ENCODE peak calls at places on chromosomes 11 and 22, in nine cellular contexts. One of them, this sample, is unnamed.
A peak's percentile ranks its signal among the peaks of the same experiment; 100 is the strongest.

GRCh38 chr11:45930031-45930794 is 7.8 kb downstream of the LARGE2 start:
- DNase-seq in EH: no peak
- DNase-seq in RPMI8226: peak; percentile 91
- DNase-seq in NAMALWA: peak; percentile 93
- DNase-seq in left cardiac atrium: no peak
- DNase-seq in mucosa of descending colon: peak; percentile 66
- DNase-seq in fibroblast of mammary gland: no peak
- DNase-seq in osteocyte: no peak
- DNase-seq in Peyer's patch: peak; percentile 91
- DNase-seq in this sample: peak; percentile 76

GRCh38 chr22:17590586-17590985 is 27.3 kb downstream of the SLC25A18 start:
- DNase-seq in EH: no peak
- DNase-seq in RPMI8226: no peak
- DNase-seq in NAMALWA: no peak
- DNase-seq in left cardiac atrium: no peak
- DNase-seq in mucosa of descending colon: no peak
- DNase-seq in fibroblast of mammary gland: no peak
- DNase-seq in osteocyte: no peak
- DNase-seq in Peyer's patch: no peak
- DNase-seq in this sample: no peak

GRCh38 chr11:61888590-61888989 is 2.8 kb downstream of the FADS3 start:
- DNase-seq in EH: no peak
- DNase-seq in RPMI8226: no peak
- DNase-seq in NAMALWA: no peak
- DNase-seq in left cardiac atrium: no peak
- DNase-seq in mucosa of descending colon: no peak
- DNase-seq in fibroblast of mammary gland: no peak
- DNase-seq in osteocyte: no peak
- DNase-seq in Peyer's patch: no peak
- DNase-seq in this sample: no peak

GRCh38 chr11:118415739-118416068 is 14.3 kb downstream of the ATP5MG start:
- DNase-seq in EH: peak; percentile 97
- DNase-seq in RPMI8226: peak; percentile 35
- DNase-seq in NAMALWA: no peak
- DNase-seq in left cardiac atrium: no peak
- DNase-seq in mucosa of descending colon: peak; percentile 51
- DNase-seq in fibroblast of mammary gland: peak; percentile 94
- DNase-seq in osteocyte: no peak
- DNase-seq in Peyer's patch: no peak
- DNase-seq in this sample: peak; percentile 28

GRCh38 chr11:12164061-12165014 is 53.9 kb downstream of the MICAL2 start:
- DNase-seq in EH: peak; percentile 93
- DNase-seq in RPMI8226: no peak
- DNase-seq in NAMALWA: no peak
- DNase-seq in left cardiac atrium: no peak
- DNase-seq in mucosa of descending colon: peak; percentile 50
- DNase-seq in fibroblast of mammary gland: peak; percentile 84
- DNase-seq in osteocyte: no peak
- DNase-seq in Peyer's patch: no peak
- DNase-seq in this sample: no peak

GRCh38 chr11:89420981-89421380 is 70.2 kb downstream of the NOX4 start:
- DNase-seq in EH: no peak
- DNase-seq in RPMI8226: no peak
- DNase-seq in NAMALWA: no peak
- DNase-seq in left cardiac atrium: no peak
- DNase-seq in mucosa of descending colon: no peak
- DNase-seq in fibroblast of mammary gland: no peak
- DNase-seq in osteocyte: no peak
- DNase-seq in Peyer's patch: no peak
- DNase-seq in this sample: no peak

GRCh38 chr11:128135451-128135850 is 451.9 kb downstream of the ETS1 start:
- DNase-seq in EH: no peak
- DNase-seq in RPMI8226: no peak
- DNase-seq in NAMALWA: no peak
- DNase-seq in left cardiac atrium: no peak
- DNase-seq in mucosa of descending colon: no peak
- DNase-seq in fibroblast of mammary gland: no peak
- DNase-seq in osteocyte: no peak
- DNase-seq in Peyer's patch: no peak
- DNase-seq in this sample: no peak

GRCh38 chr11:10310301-10310841 is 5.5 kb downstream of the ADM start:
- DNase-seq in EH: peak; percentile 65
- DNase-seq in RPMI8226: peak; percentile 83
- DNase-seq in NAMALWA: peak; percentile 34
- DNase-seq in left cardiac atrium: no peak
- DNase-seq in mucosa of descending colon: no peak
- DNase-seq in fibroblast of mammary gland: no peak
- DNase-seq in osteocyte: no peak
- DNase-seq in Peyer's patch: no peak
- DNase-seq in this sample: no peak

GRCh38 chr11:46293616-46294015 is 16.2 kb downstream of the CREB3L1 start:
- DNase-seq in EH: peak; percentile 98
- DNase-seq in RPMI8226: no peak
- DNase-seq in NAMALWA: no peak
- DNase-seq in left cardiac atrium: no peak
- DNase-seq in mucosa of descending colon: no peak
- DNase-seq in fibroblast of mammary gland: peak; percentile 98
- DNase-seq in osteocyte: no peak
- DNase-seq in Peyer's patch: no peak
- DNase-seq in this sample: peak; percentile 32

GRCh38 chr11:82969811-82970210 is 68.3 kb downstream of the DDIAS start:
- DNase-seq in EH: no peak
- DNase-seq in RPMI8226: peak; percentile 82
- DNase-seq in NAMALWA: peak; percentile 59
- DNase-seq in left cardiac atrium: no peak
- DNase-seq in mucosa of descending colon: no peak
- DNase-seq in fibroblast of mammary gland: no peak
- DNase-seq in osteocyte: no peak
- DNase-seq in Peyer's patch: peak; percentile 62
- DNase-seq in this sample: no peak

GRCh38 chr22:19044381-19044780 is 77.8 kb downstream of the DGCR2 start:
- DNase-seq in EH: no peak
- DNase-seq in RPMI8226: no peak
- DNase-seq in NAMALWA: no peak
- DNase-seq in left cardiac atrium: no peak
- DNase-seq in mucosa of descending colon: no peak
- DNase-seq in fibroblast of mammary gland: no peak
- DNase-seq in osteocyte: no peak
- DNase-seq in Peyer's patch: no peak
- DNase-seq in this sample: no peak

GRCh38 chr22:37229805-37230672 is 14.0 kb downstream of the RAC2 start:
- DNase-seq in EH: peak; percentile 86
- DNase-seq in RPMI8226: peak; percentile 89
- DNase-seq in NAMALWA: peak; percentile 82
- DNase-seq in left cardiac atrium: no peak
- DNase-seq in mucosa of descending colon: peak; percentile 69
- DNase-seq in fibroblast of mammary gland: peak; percentile 55
- DNase-seq in osteocyte: no peak
- DNase-seq in Peyer's patch: peak; percentile 97
- DNase-seq in this sample: peak; percentile 78

GRCh38 chr11:117613521-117613920 is 183.5 kb downstream of the DSCAML1 start:
- DNase-seq in EH: no peak
- DNase-seq in RPMI8226: no peak
- DNase-seq in NAMALWA: no peak
- DNase-seq in left cardiac atrium: no peak
- DNase-seq in mucosa of descending colon: no peak
- DNase-seq in fibroblast of mammary gland: no peak
- DNase-seq in osteocyte: no peak
- DNase-seq in Peyer's patch: no peak
- DNase-seq in this sample: no peak

GRCh38 chr11:95863486-95864140 is 60.3 kb downstream of the MTMR2 start:
- DNase-seq in EH: peak; percentile 82
- DNase-seq in RPMI8226: no peak
- DNase-seq in NAMALWA: no peak
- DNase-seq in left cardiac atrium: no peak
- DNase-seq in mucosa of descending colon: no peak
- DNase-seq in fibroblast of mammary gland: peak; percentile 74
- DNase-seq in osteocyte: no peak
- DNase-seq in Peyer's patch: no peak
- DNase-seq in this sample: no peak

GRCh38 chr11:100576044-100577021 is 110.8 kb upstream of the ARHGAP42 start:
- DNase-seq in EH: peak; percentile 65
- DNase-seq in RPMI8226: peak; percentile 52
- DNase-seq in NAMALWA: peak; percentile 69
- DNase-seq in left cardiac atrium: no peak
- DNase-seq in mucosa of descending colon: peak; percentile 46
- DNase-seq in fibroblast of mammary gland: peak; percentile 75
- DNase-seq in osteocyte: no peak
- DNase-seq in Peyer's patch: no peak
- DNase-seq in this sample: no peak

GRCh38 chr22:26273011-26273675 is 103.9 kb downstream of the SEZ6L start:
- DNase-seq in EH: no peak
- DNase-seq in RPMI8226: no peak
- DNase-seq in NAMALWA: no peak
- DNase-seq in left cardiac atrium: no peak
- DNase-seq in mucosa of descending colon: no peak
- DNase-seq in fibroblast of mammary gland: no peak
- DNase-seq in osteocyte: no peak
- DNase-seq in Peyer's patch: no peak
- DNase-seq in this sample: no peak

This sample was measured in right cardiac atrium.